ENCODE peak calls at places on chromosomes 3 and 15, in seven cellular contexts. E is CD8-positive, alpha-beta memory T cell; R is CD4-positive, CD25-positive, alpha-beta regulatory T cell; D is HCT116; H is effector memory CD4-positive, alpha-beta T cell; S is GM23248; G is uterus. J is an unnamed sample.

GRCh38 chr3:21226086-21226485 is 524.9 kb downstream of the ZNF385D start:
- DNase-seq in H (no peak), E (no peak), G (no peak), D (no peak), R (no peak), S (no peak), J (no peak)

GRCh38 chr3:104521606-104522336 is 844.9 kb upstream of the ALCAM start:
- DNase-seq in G (no peak), S (no peak), R (no peak), E (no peak), H (no peak), D (no peak), J (no peak)

GRCh38 chr15:71364117-71364584 is 248.9 kb downstream of the THSD4 start:
- DNase-seq in S (no peak), H (no peak), D (no peak), R (no peak), G (no peak), E (no peak), J (no peak)

GRCh38 chr15:72338617-72339321 is 18.8 kb upstream of the CELF6 start:
- DNase-seq in E (no peak), H (no peak), S (peak; percentile 87), R (no peak), G (no peak), D (no peak), J (no peak)

GRCh38 chr15:41585140-41586047 is 26.4 kb downstream of the TYRO3 start:
- DNase-seq in R (peak; percentile 27), G (peak; percentile 65), D (no peak), H (no peak), S (peak; percentile 84), E (peak; percentile 23), J (no peak)

GRCh38 chr3:161770532-161771386 is 274.2 kb downstream of the OTOL1 start:
- DNase-seq in E (no peak), D (no peak), H (no peak), G (no peak), R (no peak), S (no peak), J (peak; percentile 8)

GRCh38 chr15:52794665-52795463 is 4.7 kb upstream of the ONECUT1 start:
- DNase-seq in G (no peak), R (no peak), E (no peak), S (no peak), H (no peak), D (no peak), J (no peak)

GRCh38 chr15:95948371-95948770 is 382.1 kb upstream of the NR2F2 start:
- DNase-seq in D (no peak), R (no peak), G (no peak), E (no peak), H (no peak), S (no peak), J (no peak)

GRCh38 chr3:178485756-178486155 is 50.5 kb upstream of the KCNMB2 start:
- DNase-seq in S (peak; percentile 80), R (no peak), D (no peak), H (no peak), E (no peak), G (no peak), J (no peak)

GRCh38 chr15:72389231-72389630 is 8.9 kb upstream of the TMEM202 start:
- DNase-seq in D (no peak), G (no peak), S (no peak), R (no peak), E (no peak), H (no peak), J (no peak)

GRCh38 chr3:184008161-184008560 is 9.5 kb downstream of the ABCC5 start:
- DNase-seq in E (no peak), D (no peak), H (no peak), S (no peak), G (no peak), R (no peak), J (no peak)

GRCh38 chr15:68485721-68486360 is 53.9 kb upstream of the ITGA11 start:
- DNase-seq in E (no peak), S (no peak), H (no peak), D (no peak), G (no peak), R (no peak), J (no peak)

GRCh38 chr15:68484220-68484619 is 52.3 kb upstream of the ITGA11 start:
- DNase-seq in R (no peak), G (no peak), S (no peak), E (no peak), D (no peak), H (no peak), J (no peak)

GRCh38 chr15:68483165-68483564 is 51.2 kb upstream of the ITGA11 start:
- DNase-seq in G (no peak), D (no peak), E (no peak), R (no peak), H (no peak), S (no peak), J (no peak)

GRCh38 chr15:68487087-68487843 is 55.3 kb upstream of the ITGA11 start:
- DNase-seq in D (no peak), H (no peak), G (no peak), R (no peak), E (no peak), S (peak; percentile 90), J (no peak)

GRCh38 chr15:68484696-68485400 is 52.9 kb upstream of the ITGA11 start:
- DNase-seq in H (no peak), D (no peak), S (peak; percentile 94), G (peak; percentile 64), R (no peak), E (no peak), J (no peak)
- H3K4me3 ChIP-seq in H (no peak overlapping the region), D (no peak overlapping the region), S (peak overlapping the region; percentile 60), G (no peak overlapping the region), R (no peak overlapping the region), E (no peak overlapping the region), J (no peak overlapping the region)

GRCh38 chr15:62912282-62912681 is 130.3 kb upstream of the TPM1 start:
- DNase-seq in E (no peak), D (no peak), H (no peak), S (no peak), R (no peak), G (no peak), J (no peak)
- H3K4me3 ChIP-seq in E (no peak overlapping the region), D (no peak overlapping the region), H (no peak overlapping the region), S (no peak overlapping the region), R (no peak overlapping the region), G (no peak overlapping the region), J (no peak overlapping the region)

DNA sequence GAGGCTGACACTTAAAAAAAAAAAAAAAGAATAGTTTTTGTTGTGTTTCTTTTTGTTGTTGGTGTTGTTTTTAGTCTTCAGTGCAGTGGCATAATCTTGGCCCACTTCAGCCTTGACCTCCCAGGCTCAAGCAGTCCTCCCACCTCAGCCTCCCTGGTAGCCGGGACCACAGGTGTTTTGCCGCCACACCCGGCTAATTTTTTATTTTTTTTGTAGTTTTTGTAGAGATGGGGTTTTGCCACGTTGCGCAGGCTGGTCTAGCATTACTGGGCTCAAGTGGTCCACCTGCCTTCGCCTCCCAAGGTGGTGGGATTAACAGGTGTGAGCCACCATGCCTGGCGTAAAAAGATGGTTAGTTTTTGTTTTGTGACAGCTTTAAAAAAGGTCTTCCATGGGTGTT is 30.1 kb downstream of the IGF1R start:
- DNase-seq in E (no peak), H (no peak), R (no peak), D (no peak), S (no peak), G (no peak), J (no peak)
- H3K4me3 ChIP-seq in E (no peak overlapping the region), H (no peak overlapping the region), R (no peak overlapping the region), D (no peak overlapping the region), S (no peak overlapping the region), G (no peak overlapping the region), J (no peak overlapping the region)

DNA sequence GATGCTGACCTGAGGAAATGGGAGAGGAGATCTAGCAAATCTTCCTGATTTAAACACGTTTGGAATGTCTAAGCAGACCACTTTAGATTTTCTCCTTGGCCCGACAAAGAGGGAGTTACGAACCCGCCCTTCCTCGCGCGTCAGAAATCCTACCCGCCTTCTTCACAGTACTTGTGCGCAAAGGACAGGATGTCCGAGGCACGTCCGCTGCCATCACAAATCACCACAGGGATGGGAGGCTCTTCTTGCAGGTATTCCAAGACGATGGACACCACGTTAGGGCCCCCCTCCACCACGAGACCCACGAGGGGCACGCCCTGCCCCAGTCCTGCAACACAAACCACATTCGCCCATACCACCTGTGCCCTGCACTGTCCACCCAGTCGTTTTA is 38.6 kb downstream of the TRPM1 start:
- DNase-seq in D (no peak), H (no peak), G (no peak), S (peak; percentile 27), E (no peak), R (no peak), J (no peak)
- H3K4me3 ChIP-seq in D (no peak overlapping the region), H (no peak overlapping the region), G (no peak overlapping the region), S (peak overlapping the region; percentile 51), E (no peak overlapping the region), R (no peak overlapping the region), J (no peak overlapping the region)

GRCh38 chr3:47228088-47228487 is 54.5 kb downstream of the KIF9 start:
- DNase-seq in E (no peak), G (no peak), H (no peak), D (no peak), R (no peak), S (no peak), J (no peak)
- H3K4me3 ChIP-seq in E (no peak overlapping the region), G (no peak overlapping the region), H (no peak overlapping the region), D (no peak overlapping the region), R (no peak overlapping the region), S (no peak overlapping the region), J (no peak overlapping the region)

GRCh38 chr15:70142072-70142321 is 44.3 kb upstream of the TLE3 start:
- DNase-seq in D (no peak), S (no peak), H (no peak), E (no peak), R (peak; percentile 20), G (no peak), J (no peak)

GRCh38 chr15:70142322-70143191 is 44.8 kb upstream of the TLE3 start:
- DNase-seq in S (peak; percentile 59), H (no peak), E (no peak), R (no peak), G (peak; percentile 47), D (no peak), J (no peak)

GRCh38 chr15:70140543-70141375 is 43.0 kb upstream of the TLE3 start:
- DNase-seq in S (peak; percentile 24), G (no peak), E (peak; percentile 12), R (peak; percentile 41), H (peak; percentile 31), D (no peak), J (peak; percentile 39)

GRCh38 chr15:70140031-70140542 is 42.4 kb upstream of the TLE3 start:
- DNase-seq in R (no peak), E (no peak), H (no peak), S (no peak), G (no peak), D (no peak), J (no peak)

GRCh38 chr15:70141376-70142071 is 43.8 kb upstream of the TLE3 start:
- DNase-seq in R (no peak), D (no peak), E (no peak), S (no peak), H (no peak), G (no peak), J (no peak)
- H3K4me3 ChIP-seq in R (peak overlapping the region; percentile 47), D (no peak overlapping the region), E (peak overlapping the region; percentile 49), S (no peak overlapping the region), H (peak overlapping the region; percentile 35), G (no peak overlapping the region), J (peak overlapping the region; percentile 9)

DNA sequence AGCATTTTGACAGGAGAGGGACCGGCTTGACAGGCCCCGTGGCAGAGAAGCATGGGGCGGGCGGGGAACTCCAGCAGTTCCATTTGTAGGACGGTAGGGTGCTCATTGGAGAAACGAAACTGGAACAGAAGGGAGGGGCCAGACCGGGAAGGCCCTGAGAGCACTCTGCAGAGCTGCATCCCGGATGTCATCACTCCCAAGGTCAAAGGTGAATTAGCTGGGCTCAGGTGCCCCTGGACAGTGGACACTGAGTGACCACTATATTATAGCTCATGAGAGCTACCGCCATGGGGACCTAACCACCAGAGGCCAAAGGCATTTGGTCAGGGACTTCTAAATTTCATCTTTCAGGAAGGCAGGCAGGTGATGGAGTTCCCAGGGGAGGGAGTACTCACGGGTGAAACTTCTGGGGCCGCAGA is 7.3 kb downstream of the CSRNP1 start:
- DNase-seq in S (peak; percentile 54), G (no peak), D (no peak), H (no peak), E (no peak), R (no peak), J (no peak)
- H3K4me3 ChIP-seq in S (no peak overlapping the region), G (no peak overlapping the region), D (no peak overlapping the region), H (no peak overlapping the region), E (no peak overlapping the region), R (no peak overlapping the region), J (no peak overlapping the region)